ENCODE peak calls at places on chromosomes 2 and 18, in ten cellular contexts. J is right lobe of liver; Q is neuronal stem cell; I is spleen; D is cardiac muscle cell; V is OCI-LY7; M is CD4-positive, CD25-positive, alpha-beta regulatory T cell; C is A549; A is caudate nucleus; Y is GM23248. B is an unnamed sample.

GRCh38 chr18:57784034-57784815 is 18.9 kb downstream of the ATP8B1 start:
- DNase-seq in J (no peak), Q (no peak), I (no peak), D (peak), V (no peak), M (no peak), C (no peak), A (no peak), Y (peak), B (no peak)

GRCh38 chr18:44693030-44693784 is 12.5 kb downstream of the SETBP1 start:
- DNase-seq in J (no peak), Q (no peak), I (no peak), D (no peak), V (no peak), M (no peak), C (no peak), A (no peak), Y (peak), B (no peak)

GRCh38 chr18:39845086-39845485 is 2109.9 kb upstream of the PIK3C3 start:
- DNase-seq in J (no peak), Q (no peak), I (no peak), D (no peak), V (no peak), M (no peak), C (no peak), A (no peak), Y (no peak), B (no peak)

GRCh38 chr2:149410701-149411484 is 80.5 kb downstream of the LYPD6 start:
- DNase-seq in J (no peak), Q (no peak), I (no peak), D (no peak), V (no peak), M (no peak), C (no peak), A (no peak), Y (peak), B (no peak)

GRCh38 chr2:27735263-27735904 is 36.1 kb upstream of the MRPL33 start:
- DNase-seq in J (peak), Q (no peak), I (peak), D (peak), V (no peak), M (peak), C (no peak), A (no peak), Y (peak), B (peak)

GRCh38 chr18:8162797-8163196 is 446.4 kb upstream of the RAB12 start:
- DNase-seq in J (no peak), Q (no peak), I (no peak), D (no peak), V (no peak), M (no peak), C (no peak), A (no peak), Y (no peak), B (no peak)

GRCh38 chr2:164151518-164151917 is 415.7 kb upstream of the FIGN start:
- DNase-seq in J (no peak), Q (no peak), I (no peak), D (peak), V (no peak), M (no peak), C (no peak), A (no peak), Y (no peak), B (no peak)

GRCh38 chr2:218733615-218734021 is 23.0 kb downstream of the TTLL4 start:
- DNase-seq in J (peak), Q (no peak), I (no peak), D (peak), V (no peak), M (peak), C (peak), A (no peak), Y (peak), B (peak)

GRCh38 chr2:173752152-173752551 is 213.0 kb downstream of the SP3 start:
- DNase-seq in J (no peak), Q (no peak), I (no peak), D (peak), V (peak), M (no peak), C (no peak), A (no peak), Y (peak), B (no peak)

GRCh38 chr18:10490401-10491289 is 35.2 kb upstream of the NAPG start:
- DNase-seq in J (no peak), Q (no peak), I (peak), D (no peak), V (peak), M (peak), C (peak), A (no peak), Y (no peak), B (no peak)

GRCh38 chr2:163808406-163808805 is 72.6 kb upstream of the FIGN start:
- DNase-seq in J (no peak), Q (no peak), I (no peak), D (peak), V (no peak), M (no peak), C (no peak), A (no peak), Y (no peak), B (no peak)

GRCh38 chr2:43454791-43455190 is 141.0 kb downstream of the THADA start:
- DNase-seq in J (no peak), Q (no peak), I (no peak), D (no peak), V (no peak), M (no peak), C (no peak), A (no peak), Y (peak), B (no peak)

GRCh38 chr18:11667578-11667977 is 21.5 kb upstream of the GNAL start:
- DNase-seq in J (no peak), Q (no peak), I (no peak), D (no peak), V (no peak), M (no peak), C (no peak), A (no peak), Y (no peak), B (no peak)

GRCh38 chr2:17303054-17303453 is 215.2 kb downstream of the RAD51AP2 start:
- DNase-seq in J (no peak), Q (no peak), I (no peak), D (peak), V (no peak), M (no peak), C (no peak), A (no peak), Y (peak), B (no peak)

GRCh38 chr2:232365621-232366321 is 12.8 kb upstream of the ALPP start:
- DNase-seq in J (peak), Q (no peak), I (peak), D (peak), V (peak), M (peak), C (peak), A (no peak), Y (peak), B (no peak)

GRCh38 chr18:62919109-62919838 is 203.9 kb downstream of the PHLPP1 start:
- DNase-seq in J (no peak), Q (no peak), I (no peak), D (no peak), V (no peak), M (no peak), C (no peak), A (no peak), Y (no peak), B (no peak)

GRCh38 chr18:47260138-47260923 is 8.9 kb upstream of the SKOR2 start:
- DNase-seq in J (peak), Q (peak), I (no peak), D (peak), V (no peak), M (peak), C (peak), A (no peak), Y (peak), B (peak)

GRCh38 chr2:69774984-69775982 is 33.3 kb downstream of the ANXA4 start:
- DNase-seq in J (no peak), Q (no peak), I (no peak), D (peak), V (no peak), M (peak), C (no peak), A (no peak), Y (no peak), B (no peak)

GRCh38 chr2:109387221-109387735 is 226.5 kb downstream of the SEPTIN10 start:
- DNase-seq in J (no peak), Q (no peak), I (peak), D (no peak), V (no peak), M (no peak), C (no peak), A (no peak), Y (no peak), B (no peak)

GRCh38 chr18:36737321-36737720 is 91.5 kb downstream of the TPGS2 start:
- DNase-seq in J (no peak), Q (no peak), I (no peak), D (no peak), V (no peak), M (no peak), C (no peak), A (no peak), Y (no peak), B (no peak)

GRCh38 chr2:135984199-135985017 is 1.0 kb downstream of the DARS1 start:
- DNase-seq in J (no peak), Q (no peak), I (no peak), D (no peak), V (no peak), M (peak), C (no peak), A (no peak), Y (peak), B (no peak)

GRCh38 chr18:42706618-42707017 is 408.9 kb downstream of the RIT2 start:
- DNase-seq in J (no peak), Q (no peak), I (peak), D (peak), V (no peak), M (no peak), C (no peak), A (no peak), Y (no peak), B (peak)

GRCh38 chr2:9251154-9252001 is 44.8 kb downstream of the ASAP2 start:
- DNase-seq in J (no peak), Q (no peak), I (no peak), D (peak), V (no peak), M (no peak), C (peak), A (no peak), Y (peak), B (no peak)

GRCh38 chr2:159144776-159145614 is 141.5 kb downstream of the WDSUB1 start:
- DNase-seq in J (no peak), Q (no peak), I (no peak), D (no peak), V (no peak), M (no peak), C (no peak), A (no peak), Y (no peak), B (no peak)

GRCh38 chr2:136351684-136352083 is 233.7 kb upstream of the CXCR4 start:
- DNase-seq in J (no peak), Q (no peak), I (no peak), D (no peak), V (no peak), M (no peak), C (no peak), A (no peak), Y (no peak), B (no peak)

GRCh38 chr18:46273861-46274260 is 169.7 kb downstream of the HAUS1 start:
- DNase-seq in J (no peak), Q (no peak), I (no peak), D (no peak), V (no peak), M (no peak), C (no peak), A (no peak), Y (no peak), B (no peak)

GRCh38 chr2:150467641-150467963 is 19.9 kb downstream of the RND3 start:
- DNase-seq in J (no peak), Q (no peak), I (no peak), D (no peak), V (no peak), M (no peak), C (no peak), A (no peak), Y (peak), B (no peak)

GRCh38 chr2:12315224-12315623 is 401.5 kb upstream of the TRIB2 start:
- DNase-seq in J (no peak), Q (no peak), I (no peak), D (no peak), V (no peak), M (no peak), C (no peak), A (no peak), Y (no peak), B (no peak)

GRCh38 chr2:29485631-29486030 is 370.4 kb downstream of the CLIP4 start:
- DNase-seq in J (no peak), Q (no peak), I (no peak), D (peak), V (no peak), M (no peak), C (no peak), A (no peak), Y (no peak), B (no peak)

GRCh38 chr2:15896859-15897258 is 43.5 kb upstream of the MYCN start:
- DNase-seq in J (no peak), Q (no peak), I (no peak), D (no peak), V (no peak), M (no peak), C (no peak), A (no peak), Y (no peak), B (no peak)

GRCh38 chr18:49849331-49850217 is 36.2 kb upstream of the ACAA2 start:
- DNase-seq in J (peak), Q (peak), I (no peak), D (peak), V (no peak), M (no peak), C (peak), A (no peak), Y (peak), B (peak)

GRCh38 chr2:106165064-106165463 is 29.0 kb downstream of the UXS1 start:
- DNase-seq in J (no peak), Q (peak), I (no peak), D (no peak), V (no peak), M (peak), C (no peak), A (no peak), Y (no peak), B (no peak)
- H3K27ac ChIP-seq in J (no peak), Q (no peak), I (peak), D (no peak), V (peak), M (peak), C (no peak), A (no peak), Y (no peak), B (no peak)

DNA sequence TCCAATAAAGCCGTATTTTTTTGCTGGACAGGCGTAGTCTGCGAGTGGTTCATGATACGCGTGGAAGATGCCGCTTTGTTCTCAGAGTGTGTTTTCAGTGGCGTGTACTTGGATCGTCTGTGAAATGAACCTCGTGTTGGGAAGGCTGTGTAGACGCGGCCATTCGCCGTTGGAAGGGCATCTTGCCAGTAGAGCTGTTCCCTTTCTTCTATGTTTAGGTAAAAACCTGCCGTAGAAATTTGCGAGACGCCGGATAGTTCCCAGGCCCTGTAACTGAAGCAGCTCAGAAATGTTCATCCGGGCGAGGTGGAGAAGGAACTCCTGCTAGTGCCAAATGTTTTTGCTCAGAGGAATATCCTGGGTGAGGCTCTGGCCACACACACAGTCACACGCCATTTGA is 133.6 kb downstream of the NFATC1 start:
- DNase-seq in J (peak), Q (no peak), I (peak), D (no peak), V (no peak), M (no peak), C (no peak), A (no peak), Y (no peak), B (peak)
- H3K27ac ChIP-seq in J (no peak), Q (no peak), I (no peak), D (no peak), V (no peak), M (no peak), C (no peak), A (no peak), Y (no peak), B (no peak)

DNA sequence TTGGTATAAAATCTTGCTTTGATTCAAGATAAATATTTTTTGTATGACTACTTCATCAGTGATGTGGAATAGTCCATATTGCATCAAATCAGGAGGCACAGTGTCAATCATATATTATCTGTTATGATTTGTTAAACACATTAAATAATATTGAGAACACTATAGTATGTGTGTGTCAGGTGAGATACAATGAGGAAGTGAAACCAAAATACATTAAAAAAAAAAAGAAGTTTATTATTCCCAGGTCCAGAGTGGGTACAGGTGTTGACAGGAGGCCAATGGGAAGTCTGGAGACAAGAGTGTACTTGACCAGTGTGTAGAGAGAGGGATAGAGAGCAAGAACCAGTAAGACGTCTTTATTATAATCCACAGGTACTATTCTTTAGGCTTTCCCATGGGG is 292.6 kb downstream of the FSIP2 start:
- DNase-seq in J (no peak), Q (no peak), I (no peak), D (no peak), V (no peak), M (no peak), C (no peak), A (no peak), Y (no peak), B (no peak)
- H3K27ac ChIP-seq in J (no peak), Q (no peak), I (no peak), D (no peak), V (no peak), M (no peak), C (no peak), A (no peak), Y (no peak), B (no peak)

DNA sequence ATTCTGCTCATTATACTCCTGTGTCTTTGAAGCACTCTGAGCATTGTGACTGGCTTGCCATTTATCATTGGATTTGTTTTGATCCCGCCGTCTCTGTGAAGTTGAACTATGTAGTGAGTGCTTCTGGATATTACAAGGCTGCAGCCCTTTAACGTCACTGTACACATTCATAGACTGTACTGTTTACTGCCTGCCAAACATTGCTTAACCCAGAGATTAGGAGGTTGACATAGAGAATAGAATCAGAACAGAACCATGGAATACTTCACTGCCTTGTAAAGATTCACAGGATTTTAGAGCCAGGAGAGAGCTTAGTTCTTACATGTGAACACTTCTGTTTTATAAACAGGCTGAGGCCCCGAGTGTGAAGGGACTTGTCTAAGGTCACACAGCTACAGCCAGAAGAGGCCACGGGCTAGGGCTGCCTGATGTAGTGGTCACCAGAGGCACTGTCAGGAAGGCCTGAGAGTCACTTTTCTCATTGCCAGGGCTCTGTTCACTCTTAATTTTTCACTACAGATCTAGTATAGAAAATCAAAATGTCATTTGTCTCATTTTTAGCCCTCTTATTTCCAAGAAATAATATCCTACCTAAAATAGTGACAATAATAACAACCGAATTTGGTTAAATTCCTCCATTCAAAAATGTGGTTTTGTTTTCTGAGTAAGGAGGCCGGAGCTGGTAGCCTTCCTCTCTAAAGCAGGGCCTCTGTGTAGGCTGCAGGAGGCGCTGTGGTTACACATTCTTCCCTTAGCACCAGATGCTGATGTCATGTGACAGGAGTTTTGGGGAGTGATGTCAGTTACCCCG is 87.9 kb downstream of the UGGT1 start:
- DNase-seq in J (peak), Q (peak), I (peak), D (peak), V (peak), M (peak), C (peak), A (no peak), Y (peak), B (no peak)
- H3K27ac ChIP-seq in J (no peak), Q (no peak), I (no peak), D (no peak), V (no peak), M (no peak), C (no peak), A (no peak), Y (no peak), B (no peak)

DNA sequence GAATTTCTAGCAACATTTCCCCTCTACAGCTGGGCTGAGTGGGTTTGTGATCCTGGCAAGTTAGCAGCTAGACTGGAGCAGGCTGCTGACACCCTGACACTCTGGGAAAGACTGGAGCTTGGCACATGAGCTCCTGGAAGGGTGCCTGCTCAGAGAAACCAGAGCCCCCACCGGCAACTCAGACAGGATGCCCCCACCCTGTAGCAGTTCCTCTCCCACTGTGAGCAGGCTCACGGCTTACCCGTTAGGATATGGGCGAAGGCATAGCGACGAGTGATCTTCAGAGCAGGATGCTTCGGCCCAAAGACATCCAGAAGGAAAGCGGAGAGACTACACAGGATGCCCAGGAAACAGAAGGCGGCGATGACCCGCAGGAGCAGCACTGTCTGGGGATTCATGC is 11.2 kb downstream of the TMEM127 start:
- DNase-seq in J (no peak), Q (no peak), I (no peak), D (no peak), V (no peak), M (no peak), C (no peak), A (no peak), Y (no peak), B (no peak)
- H3K27ac ChIP-seq in J (peak), Q (no peak), I (peak), D (no peak), V (no peak), M (no peak), C (no peak), A (peak), Y (no peak), B (peak)

GRCh38 chr2:102704531-102704930 is 57.3 kb upstream of the TMEM182 start:
- DNase-seq in J (no peak), Q (no peak), I (no peak), D (no peak), V (no peak), M (no peak), C (no peak), A (no peak), Y (no peak), B (no peak)

GRCh38 chr2:102696463-102696862 is 65.4 kb upstream of the TMEM182 start:
- DNase-seq in J (no peak), Q (no peak), I (no peak), D (no peak), V (no peak), M (no peak), C (no peak), A (no peak), Y (no peak), B (no peak)

GRCh38 chr2:102703305-102703704 is 58.5 kb upstream of the TMEM182 start:
- DNase-seq in J (no peak), Q (no peak), I (no peak), D (no peak), V (no peak), M (no peak), C (no peak), A (no peak), Y (no peak), B (no peak)

GRCh38 chr2:102703748-102704147 is 58.1 kb upstream of the TMEM182 start:
- DNase-seq in J (no peak), Q (peak), I (no peak), D (peak), V (peak), M (peak), C (peak), A (no peak), Y (peak), B (no peak)

GRCh38 chr2:102698369-102699111 is 63.3 kb upstream of the TMEM182 start:
- DNase-seq in J (no peak), Q (no peak), I (no peak), D (no peak), V (no peak), M (no peak), C (no peak), A (no peak), Y (peak), B (no peak)
- H3K27ac ChIP-seq in J (no peak), Q (no peak), I (no peak), D (no peak), V (no peak), M (no peak), C (no peak), A (no peak), Y (no peak), B (no peak)